ENCODE peak calls at places on chromosomes 13 and 19, in six cellular contexts. One of them, this sample, is unnamed.

GRCh38 chr13:34011552-34012085 is 193.7 kb downstream of the RFC3 start:
- DNase-seq in left colon: peak; percentile 4
- DNase-seq in cardiac fibroblast: no peak
- DNase-seq in LoVo: no peak
- DNase-seq in HuH-7: peak; percentile 14
- DNase-seq in neuronal stem cell: no peak
- DNase-seq in this sample: no peak

GRCh38 chr13:44703371-44703770 is 127.2 kb upstream of the TSC22D1 start:
- DNase-seq in left colon: no peak
- DNase-seq in cardiac fibroblast: peak; percentile 53
- DNase-seq in LoVo: no peak
- DNase-seq in HuH-7: no peak
- DNase-seq in neuronal stem cell: no peak
- DNase-seq in this sample: peak; percentile 85

GRCh38 chr13:81916471-81916870 is 1575.5 kb upstream of the SPRY2 start:
- DNase-seq in left colon: no peak
- DNase-seq in cardiac fibroblast: no peak
- DNase-seq in LoVo: no peak
- DNase-seq in HuH-7: no peak
- DNase-seq in neuronal stem cell: no peak
- DNase-seq in this sample: peak; percentile 10

GRCh38 chr13:19978830-19979437 is 20.4 kb downstream of the ZMYM2 start:
- DNase-seq in left colon: no peak
- DNase-seq in cardiac fibroblast: no peak
- DNase-seq in LoVo: no peak
- DNase-seq in HuH-7: no peak
- DNase-seq in neuronal stem cell: no peak
- DNase-seq in this sample: no peak

GRCh38 chr13:102903659-102904407 is 58.0 kb downstream of the ERCC5 start:
- DNase-seq in left colon: no peak
- DNase-seq in cardiac fibroblast: peak; percentile 44
- DNase-seq in LoVo: no peak
- DNase-seq in HuH-7: no peak
- DNase-seq in neuronal stem cell: no peak
- DNase-seq in this sample: peak; percentile 37

GRCh38 chr13:106534844-106535551 is 464 bp downstream of the EFNB2 start:
- DNase-seq in left colon: peak; percentile 52
- DNase-seq in cardiac fibroblast: peak; percentile 35
- DNase-seq in LoVo: no peak
- DNase-seq in HuH-7: peak; percentile 5
- DNase-seq in neuronal stem cell: no peak
- DNase-seq in this sample: peak; percentile 48

GRCh38 chr13:87671824-87672603 is 843 bp downstream of the SLITRK5 start:
- DNase-seq in left colon: no peak
- DNase-seq in cardiac fibroblast: no peak
- DNase-seq in LoVo: no peak
- DNase-seq in HuH-7: no peak
- DNase-seq in neuronal stem cell: peak; percentile 26
- DNase-seq in this sample: no peak

GRCh38 chr13:110227416-110227815 is 79.5 kb downstream of the COL4A1 start:
- DNase-seq in left colon: no peak
- DNase-seq in cardiac fibroblast: no peak
- DNase-seq in LoVo: no peak
- DNase-seq in HuH-7: no peak
- DNase-seq in neuronal stem cell: no peak
- DNase-seq in this sample: no peak

GRCh38 chr13:49553888-49554287 is 31.5 kb downstream of the RCBTB1 start:
- DNase-seq in left colon: no peak
- DNase-seq in cardiac fibroblast: no peak
- DNase-seq in LoVo: no peak
- DNase-seq in HuH-7: no peak
- DNase-seq in neuronal stem cell: no peak
- DNase-seq in this sample: no peak

GRCh38 chr19:55441319-55441691 is 1.8 kb downstream of the SHISA7 start:
- DNase-seq in left colon: no peak
- DNase-seq in cardiac fibroblast: no peak
- DNase-seq in LoVo: no peak
- DNase-seq in HuH-7: no peak
- DNase-seq in neuronal stem cell: no peak
- DNase-seq in this sample: no peak

GRCh38 chr19:29311391-29311790 is 98.4 kb upstream of the UQCRFS1 start:
- DNase-seq in left colon: no peak
- DNase-seq in cardiac fibroblast: no peak
- DNase-seq in LoVo: no peak
- DNase-seq in HuH-7: no peak
- DNase-seq in neuronal stem cell: no peak
- DNase-seq in this sample: no peak

GRCh38 chr13:47454986-47455385 is 546.1 kb downstream of the SUCLA2 start:
- DNase-seq in left colon: no peak
- DNase-seq in cardiac fibroblast: peak; percentile 23
- DNase-seq in LoVo: no peak
- DNase-seq in HuH-7: no peak
- DNase-seq in neuronal stem cell: no peak
- DNase-seq in this sample: no peak

GRCh38 chr19:14347999-14348889 is 33.0 kb upstream of the ADGRE5 start:
- DNase-seq in left colon: peak; percentile 79
- DNase-seq in cardiac fibroblast: peak; percentile 45
- DNase-seq in LoVo: peak; percentile 46
- DNase-seq in HuH-7: peak; percentile 76
- DNase-seq in neuronal stem cell: peak; percentile 60
- DNase-seq in this sample: peak; percentile 26

GRCh38 chr13:90055760-90056159 is 1291.7 kb upstream of the MIR17HG start:
- DNase-seq in left colon: no peak
- DNase-seq in cardiac fibroblast: no peak
- DNase-seq in LoVo: no peak
- DNase-seq in HuH-7: no peak
- DNase-seq in neuronal stem cell: no peak
- DNase-seq in this sample: no peak

GRCh38 chr13:50592412-50593145 is 250.9 kb downstream of the DLEU7 start:
- DNase-seq in left colon: no peak
- DNase-seq in cardiac fibroblast: peak; percentile 91
- DNase-seq in LoVo: peak; percentile 23
- DNase-seq in HuH-7: no peak
- DNase-seq in neuronal stem cell: no peak
- DNase-seq in this sample: peak; percentile 87

GRCh38 chr19:38614289-38614688 is 3.5 kb downstream of the MAP4K1 start:
- DNase-seq in left colon: no peak
- DNase-seq in cardiac fibroblast: no peak
- DNase-seq in LoVo: no peak
- DNase-seq in HuH-7: no peak
- DNase-seq in neuronal stem cell: no peak
- DNase-seq in this sample: no peak

GRCh38 chr13:46553886-46554855 is 1.2 kb downstream of the LRCH1 start:
- DNase-seq in left colon: peak; percentile 79
- DNase-seq in cardiac fibroblast: peak; percentile 88
- DNase-seq in LoVo: peak; percentile 62
- DNase-seq in HuH-7: peak; percentile 64
- DNase-seq in neuronal stem cell: no peak
- DNase-seq in this sample: peak; percentile 91

GRCh38 chr19:41700381-41701195 is 7.8 kb upstream of the CEACAM5 start:
- DNase-seq in left colon: no peak
- DNase-seq in cardiac fibroblast: no peak
- DNase-seq in LoVo: no peak
- DNase-seq in HuH-7: no peak
- DNase-seq in neuronal stem cell: no peak
- DNase-seq in this sample: no peak

GRCh38 chr19:57302020-57302465 is 18.2 kb upstream of the ZNF543 start:
- DNase-seq in left colon: no peak
- DNase-seq in cardiac fibroblast: peak; percentile 99
- DNase-seq in LoVo: no peak
- DNase-seq in HuH-7: no peak
- DNase-seq in neuronal stem cell: no peak
- DNase-seq in this sample: peak; percentile 94

GRCh38 chr13:94917814-94918213 is 205.5 kb upstream of the SOX21 start:
- DNase-seq in left colon: no peak
- DNase-seq in cardiac fibroblast: peak; percentile 7
- DNase-seq in LoVo: no peak
- DNase-seq in HuH-7: no peak
- DNase-seq in neuronal stem cell: no peak
- DNase-seq in this sample: peak; percentile 6

GRCh38 chr19:10514211-10515145 is 2.8 kb downstream of the S1PR5 start:
- DNase-seq in left colon: no peak
- DNase-seq in cardiac fibroblast: no peak
- DNase-seq in LoVo: no peak
- DNase-seq in HuH-7: no peak
- DNase-seq in neuronal stem cell: no peak
- DNase-seq in this sample: no peak

GRCh38 chr13:103282571-103283450 is 216.6 kb upstream of the SLC10A2 start:
- DNase-seq in left colon: no peak
- DNase-seq in cardiac fibroblast: peak; percentile 96
- DNase-seq in LoVo: peak; percentile 21
- DNase-seq in HuH-7: no peak
- DNase-seq in neuronal stem cell: no peak
- DNase-seq in this sample: peak; percentile 93

GRCh38 chr13:20782116-20782708 is 8.5 kb upstream of the EEF1AKMT1 start:
- DNase-seq in left colon: no peak
- DNase-seq in cardiac fibroblast: no peak
- DNase-seq in LoVo: no peak
- DNase-seq in HuH-7: no peak
- DNase-seq in neuronal stem cell: no peak
- DNase-seq in this sample: no peak

GRCh38 chr19:56393119-56394012 is at the start of gene ZNF582:
- DNase-seq in left colon: peak; percentile 94
- DNase-seq in cardiac fibroblast: peak; percentile 98
- DNase-seq in LoVo: no peak
- DNase-seq in HuH-7: peak; percentile 98
- DNase-seq in neuronal stem cell: peak; percentile 89
- DNase-seq in this sample: peak; percentile 98

GRCh38 chr13:73339086-73339485 is 280.3 kb downstream of the KLF5 start:
- DNase-seq in left colon: no peak
- DNase-seq in cardiac fibroblast: no peak
- DNase-seq in LoVo: no peak
- DNase-seq in HuH-7: no peak
- DNase-seq in neuronal stem cell: no peak
- DNase-seq in this sample: no peak

GRCh38 chr13:42883771-42884170 is 102.4 kb downstream of the FAM216B start:
- DNase-seq in left colon: peak; percentile 30
- DNase-seq in cardiac fibroblast: peak; percentile 82
- DNase-seq in LoVo: no peak
- DNase-seq in HuH-7: no peak
- DNase-seq in neuronal stem cell: peak; percentile 6
- DNase-seq in this sample: peak; percentile 69

GRCh38 chr13:107222619-107223018 is 654.7 kb upstream of the ARGLU1 start:
- DNase-seq in left colon: no peak
- DNase-seq in cardiac fibroblast: no peak
- DNase-seq in LoVo: no peak
- DNase-seq in HuH-7: no peak
- DNase-seq in neuronal stem cell: no peak
- DNase-seq in this sample: no peak

GRCh38 chr19:17340302-17340870 is 3.0 kb downstream of the GTPBP3 start:
- DNase-seq in left colon: peak; percentile 88
- DNase-seq in cardiac fibroblast: no peak
- DNase-seq in LoVo: no peak
- DNase-seq in HuH-7: no peak
- DNase-seq in neuronal stem cell: no peak
- DNase-seq in this sample: no peak

GRCh38 chr13:51666316-51666715 is 82.1 kb downstream of the WDFY2 start:
- DNase-seq in left colon: no peak
- DNase-seq in cardiac fibroblast: no peak
- DNase-seq in LoVo: no peak
- DNase-seq in HuH-7: no peak
- DNase-seq in neuronal stem cell: no peak
- DNase-seq in this sample: peak; percentile 45

GRCh38 chr19:5719274-5719960 is 529 bp downstream of the LONP1 start:
- DNase-seq in left colon: peak; percentile 45
- DNase-seq in cardiac fibroblast: peak; percentile 26
- DNase-seq in LoVo: no peak
- DNase-seq in HuH-7: no peak
- DNase-seq in neuronal stem cell: no peak
- DNase-seq in this sample: peak; percentile 46

GRCh38 chr19:3370728-3371591 is 4.6 kb downstream of the NFIC start:
- DNase-seq in left colon: no peak
- DNase-seq in cardiac fibroblast: no peak
- DNase-seq in LoVo: no peak
- DNase-seq in HuH-7: no peak
- DNase-seq in neuronal stem cell: no peak
- DNase-seq in this sample: no peak

GRCh38 chr19:51600940-51601575 is 29.1 kb downstream of the SIGLEC5 start:
- DNase-seq in left colon: peak; percentile 23
- DNase-seq in cardiac fibroblast: no peak
- DNase-seq in LoVo: no peak
- DNase-seq in HuH-7: no peak
- DNase-seq in neuronal stem cell: no peak
- DNase-seq in this sample: no peak

GRCh38 chr13:45811891-45812583 is 39.5 kb downstream of the SIAH3 start:
- DNase-seq in left colon: no peak
- DNase-seq in cardiac fibroblast: no peak
- DNase-seq in LoVo: no peak
- DNase-seq in HuH-7: no peak
- DNase-seq in neuronal stem cell: no peak
- DNase-seq in this sample: no peak

GRCh38 chr19:51337141-51337860 is 4.6 kb downstream of the VSIG10L start:
- DNase-seq in left colon: no peak
- DNase-seq in cardiac fibroblast: no peak
- DNase-seq in LoVo: no peak
- DNase-seq in HuH-7: no peak
- DNase-seq in neuronal stem cell: no peak
- DNase-seq in this sample: no peak

GRCh38 chr13:35984776-35985453 is 146.3 kb downstream of the DCLK1 start:
- DNase-seq in left colon: no peak
- DNase-seq in cardiac fibroblast: no peak
- DNase-seq in LoVo: no peak
- DNase-seq in HuH-7: no peak
- DNase-seq in neuronal stem cell: peak; percentile 15
- DNase-seq in this sample: no peak

This sample was measured in iris pigment epithelial cell.